ENCODE peak calls at places on chromosomes 16 and 17, in ten cellular contexts. W is GM23338; E is esophagus squamous epithelium; Z is H9; L is fibroblast of lung; U is A673; N is IMR-90; P is heart right ventricle; D is uterus; X is activated CD8-positive, alpha-beta T cell treated with anti-CD3 and anti-CD28 coated beads for 36 hours. I is an unnamed sample.

GRCh38 chr17:32777922-32778321 is 99.0 kb downstream of the MYO1D start:
- DNase-seq in P (no peak), U (no peak), L (no peak), E (no peak), X (no peak), D (no peak), W (no peak), N (no peak), Z (no peak), I (no peak)

GRCh38 chr17:64017381-64017980 is 3.0 kb downstream of the ICAM2 start:
- DNase-seq in L (no peak), U (no peak), N (no peak), Z (no peak), W (peak), D (no peak), P (no peak), X (no peak), E (no peak), I (no peak)

GRCh38 chr17:73856585-73856984 is 212.3 kb upstream of the SDK2 start:
- DNase-seq in P (no peak), X (no peak), Z (no peak), D (no peak), L (no peak), E (no peak), N (no peak), U (no peak), W (no peak), I (no peak)

GRCh38 chr17:45031231-45032149 is 19.9 kb downstream of the DCAKD start:
- DNase-seq in E (no peak), L (no peak), Z (no peak), N (no peak), X (no peak), U (no peak), W (no peak), P (no peak), D (no peak), I (no peak)

GRCh38 chr16:12674096-12674495 is 129.6 kb downstream of the CPPED1 start:
- DNase-seq in Z (no peak), E (no peak), D (no peak), X (no peak), L (no peak), U (no peak), P (no peak), N (peak), W (no peak), I (no peak)

GRCh38 chr17:42937712-42938596 is 26.3 kb downstream of the AARSD1 start:
- DNase-seq in E (no peak), P (no peak), N (peak), D (peak), W (peak), L (peak), X (peak), Z (peak), U (peak), I (no peak)

GRCh38 chr16:2969545-2970521 is 685 bp downstream of the PAQR4 start:
- DNase-seq in E (no peak), P (peak), D (no peak), N (peak), L (peak), U (peak), Z (peak), X (peak), W (peak), I (no peak)

GRCh38 chr17:44772308-44773024 is 13.7 kb downstream of the ADAM11 start:
- DNase-seq in D (no peak), U (no peak), N (no peak), X (no peak), P (no peak), W (no peak), Z (no peak), E (no peak), L (no peak), I (no peak)

GRCh38 chr16:50038756-50039529 is 13.9 kb downstream of the CNEP1R1 start:
- DNase-seq in N (no peak), X (no peak), W (peak), Z (no peak), P (no peak), E (no peak), L (no peak), D (no peak), U (peak), I (no peak)

GRCh38 chr17:6574689-6575595 is 18.6 kb upstream of the PITPNM3 start:
- DNase-seq in E (no peak), L (peak), P (peak), Z (no peak), X (peak), U (no peak), D (no peak), N (peak), W (no peak), I (no peak)

GRCh38 chr16:53704445-53704813 is 473 bp downstream of the FTO start:
- DNase-seq in E (no peak), Z (no peak), W (no peak), U (no peak), L (no peak), N (no peak), D (no peak), X (no peak), P (no peak), I (no peak)

GRCh38 chr16:84663433-84664101 is 15.3 kb downstream of the KLHL36 start:
- DNase-seq in L (no peak), Z (no peak), N (no peak), X (no peak), E (no peak), P (no peak), W (no peak), U (no peak), D (no peak), I (no peak)

GRCh38 chr16:49592507-49593422 is 219.2 kb downstream of the C16orf78 start:
- DNase-seq in N (peak), E (no peak), U (peak), X (peak), P (no peak), Z (peak), W (peak), D (no peak), L (peak), I (no peak)

GRCh38 chr17:14336418-14336817 is 35.5 kb downstream of the HS3ST3B1 start:
- DNase-seq in D (no peak), W (no peak), N (no peak), U (no peak), P (no peak), X (no peak), Z (no peak), E (no peak), L (no peak), I (no peak)
- TF ChIP-seq CTCF in D (no peak), W (no peak), N (no peak), U (no peak), P (no peak), X (no peak), Z (no peak), E (no peak), L (no peak), I (no peak)

GRCh38 chr16:89525146-89525913 is 17.1 kb downstream of the SPG7 start:
- DNase-seq in U (no peak), P (peak), X (no peak), D (no peak), Z (no peak), E (no peak), N (no peak), W (no peak), L (no peak), I (no peak)
- TF ChIP-seq CTCF in U (no peak), P (no peak), X (no peak), D (no peak), Z (no peak), E (no peak), N (no peak), W (peak), L (no peak), I (no peak)

GRCh38 chr16:75110637-75111513 is 5.7 kb downstream of the LDHD start:
- DNase-seq in W (peak), E (peak), D (peak), P (peak), U (peak), N (peak), X (peak), L (peak), Z (peak), I (peak)
- TF ChIP-seq CTCF in W (peak), E (peak), D (peak), P (peak), U (peak), N (peak), X (peak), L (peak), Z (peak), I (no peak)

DNA sequence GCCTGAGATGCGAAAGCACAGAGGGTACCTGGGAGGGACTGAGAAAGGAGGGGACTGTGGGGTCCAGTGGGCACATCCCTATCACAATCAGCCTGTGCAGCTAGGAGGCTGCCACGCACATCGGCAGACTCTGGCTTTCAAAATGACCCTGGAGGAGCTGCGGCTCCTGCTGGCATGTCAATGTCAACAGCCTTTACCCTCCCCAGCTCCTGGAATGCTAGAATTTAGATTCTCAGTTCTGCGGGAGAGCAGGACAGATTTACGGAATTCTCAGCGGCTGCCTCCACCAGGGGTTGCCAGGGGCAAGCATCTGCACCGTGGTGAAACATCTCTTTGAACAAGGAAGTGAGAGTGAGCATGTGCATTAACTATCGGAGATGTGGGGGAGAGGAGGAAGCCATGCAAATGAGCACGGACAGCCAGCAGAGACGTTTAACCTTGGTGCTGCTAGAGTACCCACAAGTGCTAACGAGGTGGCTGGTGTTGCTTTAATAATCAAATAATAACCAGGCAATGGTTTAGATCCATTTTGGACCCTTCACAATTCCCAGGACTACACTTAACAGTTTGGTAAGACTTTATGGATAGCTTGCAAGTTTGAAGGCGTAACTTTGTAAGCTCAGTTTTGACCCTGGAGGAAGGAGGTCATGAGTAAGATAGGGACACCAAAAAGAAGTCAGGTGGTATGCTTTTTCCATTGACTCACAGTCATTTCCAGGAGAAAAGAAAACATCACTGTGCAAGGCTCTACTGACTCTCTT is 54.1 kb downstream of the XYLT1 start:
- DNase-seq in W (peak), D (no peak), L (peak), E (no peak), Z (peak), N (peak), X (peak), P (no peak), U (no peak), I (no peak)
- TF ChIP-seq CTCF in W (no peak), D (peak), L (no peak), E (peak), Z (peak), N (peak), X (peak), P (no peak), U (no peak), I (no peak)

DNA sequence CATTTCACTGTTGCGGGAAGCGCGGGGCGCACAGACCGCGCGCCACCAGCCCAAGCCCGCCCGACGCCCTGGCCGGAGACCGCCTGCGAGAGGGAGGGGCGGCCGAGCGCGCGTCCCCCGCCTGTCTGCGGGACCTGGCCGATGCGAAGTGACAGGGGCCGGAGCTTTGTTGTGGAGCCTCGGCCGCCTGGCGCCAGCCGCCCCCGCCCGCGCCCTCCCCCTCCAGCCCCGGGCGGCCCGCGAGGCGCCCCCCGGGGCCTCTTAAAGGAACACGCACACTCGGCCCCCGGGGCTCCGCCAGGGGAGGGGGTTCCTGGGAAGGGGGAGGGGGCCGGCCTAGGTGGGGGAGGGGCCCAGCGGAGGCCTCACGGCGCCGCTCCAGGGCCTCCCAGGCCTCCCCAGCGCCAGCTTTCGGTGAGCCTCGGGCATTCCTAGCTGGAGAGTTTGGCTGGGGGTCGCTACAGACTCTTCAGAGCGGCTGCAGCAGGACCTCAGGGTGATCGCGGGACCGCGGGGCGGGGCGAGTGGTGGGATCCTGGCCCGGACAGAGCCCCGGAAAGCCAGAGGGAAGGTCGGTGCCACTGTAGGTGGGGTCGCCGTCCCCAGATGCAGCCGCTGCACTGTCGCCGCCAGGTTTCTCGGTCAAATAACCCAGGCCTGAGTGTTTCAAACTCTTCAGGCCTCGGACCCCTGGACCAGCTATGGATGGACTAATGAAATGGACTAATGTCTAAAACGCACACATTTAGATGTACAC is 2.4 kb upstream of the TBX2 start:
- DNase-seq in L (peak), P (no peak), Z (peak), W (peak), D (no peak), N (peak), E (no peak), X (no peak), U (no peak), I (no peak)
- TF ChIP-seq CTCF in L (peak), P (no peak), Z (no peak), W (no peak), D (no peak), N (peak), E (no peak), X (no peak), U (no peak), I (no peak)

DNA sequence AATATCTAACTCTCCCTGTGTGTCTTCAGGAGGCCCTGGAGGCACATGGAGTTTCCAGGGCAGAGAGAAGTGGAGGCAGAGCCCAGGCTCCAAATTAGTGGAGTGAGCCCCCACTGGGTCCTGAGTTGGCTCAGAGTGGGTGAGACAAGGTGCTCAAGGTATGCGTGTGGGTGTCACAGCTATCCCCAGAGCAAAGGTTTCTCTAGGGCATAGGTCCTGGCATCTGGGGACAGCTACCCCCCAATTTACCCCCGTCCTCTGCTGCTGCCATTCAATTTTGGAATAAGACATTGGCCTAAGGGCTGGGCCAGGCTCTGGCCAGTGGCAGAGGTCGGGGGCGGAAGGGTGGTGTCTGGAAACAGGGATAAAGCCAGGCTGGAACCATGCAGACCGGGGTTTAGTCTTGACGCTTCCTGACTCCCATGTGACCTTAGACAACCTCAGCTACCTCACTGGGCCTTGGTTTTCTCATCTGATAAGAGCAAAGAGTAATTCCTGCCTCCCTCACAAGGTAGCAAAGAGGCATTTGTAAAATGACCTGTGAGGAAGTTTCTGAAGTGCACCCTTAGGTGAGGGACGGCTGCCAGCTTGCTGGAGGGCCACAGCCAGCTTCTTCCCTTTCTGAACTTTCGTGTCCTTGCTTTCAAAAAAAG is 78.2 kb upstream of the TMEM97 start:
- DNase-seq in X (no peak), P (no peak), U (no peak), Z (no peak), E (no peak), D (no peak), W (no peak), N (no peak), L (no peak), I (no peak)
- TF ChIP-seq CTCF in X (no peak), P (no peak), U (no peak), Z (no peak), E (no peak), D (no peak), W (no peak), N (no peak), L (no peak), I (no peak)

I was measured in omental fat pad.